ENCODE peak calls at places on chromosomes 1 and 21, in seven cellular contexts. One of them, this sample, is unnamed.

GRCh38 chr21:42012763-42013329 is 2.7 kb upstream of the ZBTB21 start:
- DNase-seq in H9: no peak
- DNase-seq in IMR-90: no peak
- DNase-seq in neuronal stem cell: no peak
- DNase-seq in H1: no peak
- DNase-seq in mesenchymal stem cell: no peak
- DNase-seq in trophoblast cell: peak; percentile 41
- DNase-seq in this sample: no peak

GRCh38 chr21:17512245-17513213 is at the start of gene CXADR:
- DNase-seq in neuronal stem cell: peak; percentile 92
- DNase-seq in mesenchymal stem cell: peak; percentile 33
- DNase-seq in trophoblast cell: peak; percentile 39
- DNase-seq in H9: peak; percentile 93
- DNase-seq in H1: peak; percentile 59
- DNase-seq in IMR-90: no peak
- DNase-seq in this sample: peak; percentile 96

GRCh38 chr1:198333744-198334143 is 176.9 kb downstream of the NEK7 start:
- DNase-seq in neuronal stem cell: no peak
- DNase-seq in H9: no peak
- DNase-seq in trophoblast cell: peak; percentile 23
- DNase-seq in H1: no peak
- DNase-seq in mesenchymal stem cell: no peak
- DNase-seq in IMR-90: peak; percentile 67
- DNase-seq in this sample: no peak

GRCh38 chr1:150006881-150007401 is 3.6 kb downstream of the OTUD7B start:
- DNase-seq in H9: no peak
- DNase-seq in IMR-90: peak; percentile 76
- DNase-seq in neuronal stem cell: no peak
- DNase-seq in mesenchymal stem cell: peak; percentile 38
- DNase-seq in trophoblast cell: peak; percentile 69
- DNase-seq in H1: no peak
- DNase-seq in this sample: no peak

GRCh38 chr1:174969977-174970376 is 29.8 kb upstream of the CACYBP start:
- DNase-seq in trophoblast cell: no peak
- DNase-seq in mesenchymal stem cell: no peak
- DNase-seq in neuronal stem cell: no peak
- DNase-seq in IMR-90: no peak
- DNase-seq in H9: no peak
- DNase-seq in H1: no peak
- DNase-seq in this sample: no peak

GRCh38 chr1:22709891-22710687 is 550 bp upstream of the EPHB2 start:
- DNase-seq in H1: no peak
- DNase-seq in neuronal stem cell: peak; percentile 73
- DNase-seq in IMR-90: peak; percentile 64
- DNase-seq in mesenchymal stem cell: peak; percentile 76
- DNase-seq in trophoblast cell: peak; percentile 84
- DNase-seq in H9: peak; percentile 55
- DNase-seq in this sample: peak; percentile 61

GRCh38 chr1:53654216-53655210 is 84.5 kb downstream of the GLIS1 start:
- DNase-seq in neuronal stem cell: no peak
- DNase-seq in IMR-90: peak; percentile 93
- DNase-seq in H1: no peak
- DNase-seq in H9: no peak
- DNase-seq in mesenchymal stem cell: peak; percentile 50
- DNase-seq in trophoblast cell: no peak
- DNase-seq in this sample: peak; percentile 29

GRCh38 chr21:14773777-14774345 is 227.7 kb upstream of the SAMSN1 start:
- DNase-seq in IMR-90: no peak
- DNase-seq in mesenchymal stem cell: peak; percentile 6
- DNase-seq in H1: peak; percentile 23
- DNase-seq in H9: peak; percentile 68
- DNase-seq in trophoblast cell: peak; percentile 71
- DNase-seq in neuronal stem cell: peak; percentile 23
- DNase-seq in this sample: peak; percentile 76

GRCh38 chr1:235908742-235909520 is 42.2 kb upstream of the LYST start:
- DNase-seq in H9: no peak
- DNase-seq in H1: no peak
- DNase-seq in IMR-90: peak; percentile 82
- DNase-seq in mesenchymal stem cell: peak; percentile 75
- DNase-seq in neuronal stem cell: no peak
- DNase-seq in trophoblast cell: peak; percentile 90
- DNase-seq in this sample: no peak

GRCh38 chr1:175314300-175314699 is 121.7 kb upstream of the KIAA0040 start:
- DNase-seq in neuronal stem cell: no peak
- DNase-seq in H1: no peak
- DNase-seq in IMR-90: no peak
- DNase-seq in H9: no peak
- DNase-seq in trophoblast cell: no peak
- DNase-seq in mesenchymal stem cell: no peak
- DNase-seq in this sample: no peak

GRCh38 chr1:61640531-61641125 is 84.3 kb downstream of the TM2D1 start:
- DNase-seq in H9: no peak
- DNase-seq in neuronal stem cell: no peak
- DNase-seq in IMR-90: no peak
- DNase-seq in H1: no peak
- DNase-seq in trophoblast cell: no peak
- DNase-seq in mesenchymal stem cell: no peak
- DNase-seq in this sample: no peak

GRCh38 chr1:81264976-81265375 is 535.8 kb upstream of the ADGRL2 start:
- DNase-seq in neuronal stem cell: no peak
- DNase-seq in H9: no peak
- DNase-seq in mesenchymal stem cell: no peak
- DNase-seq in H1: no peak
- DNase-seq in IMR-90: no peak
- DNase-seq in trophoblast cell: no peak
- DNase-seq in this sample: no peak

GRCh38 chr21:36910581-36911307 is 55.7 kb downstream of the HLCS start:
- DNase-seq in neuronal stem cell: no peak
- DNase-seq in H1: no peak
- DNase-seq in H9: no peak
- DNase-seq in trophoblast cell: peak; percentile 20
- DNase-seq in mesenchymal stem cell: peak; percentile 31
- DNase-seq in IMR-90: peak; percentile 81
- DNase-seq in this sample: no peak

GRCh38 chr21:36909423-36909822 is 57.0 kb downstream of the HLCS start:
- DNase-seq in trophoblast cell: no peak
- DNase-seq in neuronal stem cell: no peak
- DNase-seq in IMR-90: peak; percentile 38
- DNase-seq in H1: no peak
- DNase-seq in mesenchymal stem cell: peak; percentile 65
- DNase-seq in H9: no peak
- DNase-seq in this sample: no peak

GRCh38 chr21:36913247-36914169 is 53.0 kb downstream of the HLCS start:
- DNase-seq in H1: no peak
- DNase-seq in trophoblast cell: no peak
- DNase-seq in neuronal stem cell: no peak
- DNase-seq in H9: no peak
- DNase-seq in IMR-90: peak; percentile 25
- DNase-seq in mesenchymal stem cell: no peak
- DNase-seq in this sample: no peak

GRCh38 chr21:36908260-36908908 is 58.1 kb downstream of the HLCS start:
- DNase-seq in IMR-90: peak; percentile 36
- DNase-seq in trophoblast cell: peak; percentile 72
- DNase-seq in H1: no peak
- DNase-seq in neuronal stem cell: no peak
- DNase-seq in H9: no peak
- DNase-seq in mesenchymal stem cell: peak; percentile 34
- DNase-seq in this sample: no peak

GRCh38 chr21:36909901-36910561 is 56.4 kb downstream of the HLCS start:
- DNase-seq in H1: no peak
- DNase-seq in trophoblast cell: peak; percentile 98
- DNase-seq in H9: no peak
- DNase-seq in mesenchymal stem cell: peak; percentile 99
- DNase-seq in IMR-90: peak; percentile 99
- DNase-seq in neuronal stem cell: no peak
- DNase-seq in this sample: no peak
- H3K9ac ChIP-seq in H1: no peak overlapping the region
- H3K9ac ChIP-seq in trophoblast cell: no peak overlapping the region
- H3K9ac ChIP-seq in H9: no peak overlapping the region
- H3K9ac ChIP-seq in mesenchymal stem cell: peak overlapping the region; percentile 68
- H3K9ac ChIP-seq in IMR-90: no peak overlapping the region
- H3K9ac ChIP-seq in neuronal stem cell: no peak overlapping the region
- H3K9ac ChIP-seq in this sample: no peak overlapping the region

GRCh38 chr1:207670997-207671396 is 26.1 kb downstream of the CR1L start:
- DNase-seq in mesenchymal stem cell: no peak
- DNase-seq in H1: no peak
- DNase-seq in H9: no peak
- DNase-seq in neuronal stem cell: no peak
- DNase-seq in trophoblast cell: peak; percentile 78
- DNase-seq in IMR-90: no peak
- DNase-seq in this sample: no peak

GRCh38 chr1:207673399-207673798 is 28.5 kb downstream of the CR1L start:
- DNase-seq in H1: no peak
- DNase-seq in neuronal stem cell: no peak
- DNase-seq in H9: no peak
- DNase-seq in IMR-90: no peak
- DNase-seq in mesenchymal stem cell: no peak
- DNase-seq in trophoblast cell: no peak
- DNase-seq in this sample: no peak

GRCh38 chr1:207670192-207670591 is 25.3 kb downstream of the CR1L start:
- DNase-seq in H1: no peak
- DNase-seq in IMR-90: no peak
- DNase-seq in mesenchymal stem cell: no peak
- DNase-seq in neuronal stem cell: no peak
- DNase-seq in trophoblast cell: no peak
- DNase-seq in H9: no peak
- DNase-seq in this sample: no peak

GRCh38 chr1:207669469-207670111 is 24.7 kb downstream of the CR1L start:
- DNase-seq in mesenchymal stem cell: no peak
- DNase-seq in H1: no peak
- DNase-seq in IMR-90: no peak
- DNase-seq in trophoblast cell: no peak
- DNase-seq in neuronal stem cell: no peak
- DNase-seq in H9: no peak
- DNase-seq in this sample: no peak

DNA sequence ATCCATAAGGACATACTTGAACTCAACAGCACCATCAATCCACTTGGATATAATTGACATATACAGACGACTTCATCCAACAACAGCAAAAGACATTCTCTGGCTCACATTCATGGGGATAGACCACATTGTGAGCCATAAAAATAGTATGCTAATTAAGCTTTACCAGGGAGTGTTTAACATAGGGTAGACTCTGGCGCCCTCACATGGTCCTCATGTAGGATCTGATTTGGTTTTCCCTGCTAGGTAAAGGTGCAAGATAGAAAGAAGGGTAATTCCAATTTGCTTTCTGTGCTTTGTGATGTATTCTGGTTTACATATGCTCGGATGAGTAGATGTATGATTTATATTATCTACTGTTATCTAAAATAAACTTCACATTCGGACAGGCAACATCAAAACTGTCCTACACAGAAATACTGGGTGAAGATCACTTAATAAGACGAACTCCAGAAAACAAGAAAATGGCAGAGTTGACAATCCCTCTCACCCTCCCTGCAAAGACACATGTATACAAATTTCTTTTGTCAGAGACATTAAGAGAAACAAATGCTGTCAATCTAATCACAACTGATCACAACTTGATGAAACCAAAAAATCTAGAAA is 27.7 kb downstream of the CR1L start:
- DNase-seq in H9: peak; percentile 52
- DNase-seq in trophoblast cell: peak; percentile 77
- DNase-seq in H1: peak; percentile 10
- DNase-seq in mesenchymal stem cell: peak; percentile 21
- DNase-seq in IMR-90: peak; percentile 21
- DNase-seq in neuronal stem cell: peak; percentile 32
- DNase-seq in this sample: peak; percentile 85
- H2AK5ac ChIP-seq in H9: no peak overlapping the region
- H2AK5ac ChIP-seq in trophoblast cell: no peak overlapping the region
- H2AK5ac ChIP-seq in H1: no peak overlapping the region
- H2AK5ac ChIP-seq in mesenchymal stem cell: no peak overlapping the region
- H2AK5ac ChIP-seq in IMR-90: no peak overlapping the region
- H2AK5ac ChIP-seq in neuronal stem cell: no peak overlapping the region
- H2AK5ac ChIP-seq in this sample: no peak overlapping the region

GRCh38 chr1:177798614-177799013 is 171.2 kb downstream of the SEC16B start:
- DNase-seq in IMR-90: no peak
- DNase-seq in H1: no peak
- DNase-seq in H9: no peak
- DNase-seq in mesenchymal stem cell: no peak
- DNase-seq in trophoblast cell: no peak
- DNase-seq in neuronal stem cell: no peak
- DNase-seq in this sample: no peak

GRCh38 chr1:177796561-177796960 is 173.3 kb downstream of the SEC16B start:
- DNase-seq in H1: no peak
- DNase-seq in neuronal stem cell: no peak
- DNase-seq in trophoblast cell: no peak
- DNase-seq in H9: no peak
- DNase-seq in mesenchymal stem cell: no peak
- DNase-seq in IMR-90: no peak
- DNase-seq in this sample: no peak

GRCh38 chr1:177802304-177802703 is 167.6 kb downstream of the SEC16B start:
- DNase-seq in H1: no peak
- DNase-seq in trophoblast cell: peak; percentile 48
- DNase-seq in IMR-90: no peak
- DNase-seq in H9: no peak
- DNase-seq in neuronal stem cell: no peak
- DNase-seq in mesenchymal stem cell: no peak
- DNase-seq in this sample: no peak

GRCh38 chr1:177799746-177800145 is 170.1 kb downstream of the SEC16B start:
- DNase-seq in IMR-90: no peak
- DNase-seq in H1: no peak
- DNase-seq in mesenchymal stem cell: no peak
- DNase-seq in trophoblast cell: no peak
- DNase-seq in H9: no peak
- DNase-seq in neuronal stem cell: no peak
- DNase-seq in this sample: no peak

GRCh38 chr1:177800386-177801058 is 169.3 kb downstream of the SEC16B start:
- DNase-seq in neuronal stem cell: no peak
- DNase-seq in H1: no peak
- DNase-seq in mesenchymal stem cell: no peak
- DNase-seq in IMR-90: peak; percentile 35
- DNase-seq in H9: no peak
- DNase-seq in trophoblast cell: no peak
- DNase-seq in this sample: no peak
- H3K9ac ChIP-seq in neuronal stem cell: no peak overlapping the region
- H3K9ac ChIP-seq in H1: no peak overlapping the region
- H3K9ac ChIP-seq in mesenchymal stem cell: no peak overlapping the region
- H3K9ac ChIP-seq in IMR-90: no peak overlapping the region
- H3K9ac ChIP-seq in H9: no peak overlapping the region
- H3K9ac ChIP-seq in trophoblast cell: peak overlapping the region; percentile 20
- H3K9ac ChIP-seq in this sample: no peak overlapping the region

GRCh38 chr1:18466676-18467075 is 14.1 kb upstream of the KLHDC7A start:
- DNase-seq in H9: no peak
- DNase-seq in mesenchymal stem cell: no peak
- DNase-seq in IMR-90: no peak
- DNase-seq in neuronal stem cell: no peak
- DNase-seq in trophoblast cell: no peak
- DNase-seq in H1: no peak
- DNase-seq in this sample: no peak

GRCh38 chr1:18470650-18471355 is 9.9 kb upstream of the KLHDC7A start:
- DNase-seq in trophoblast cell: no peak
- DNase-seq in neuronal stem cell: no peak
- DNase-seq in mesenchymal stem cell: no peak
- DNase-seq in H1: no peak
- DNase-seq in H9: no peak
- DNase-seq in IMR-90: no peak
- DNase-seq in this sample: no peak

GRCh38 chr1:18473195-18473815 is 7.4 kb upstream of the KLHDC7A start:
- DNase-seq in trophoblast cell: peak; percentile 82
- DNase-seq in mesenchymal stem cell: no peak
- DNase-seq in IMR-90: no peak
- DNase-seq in H9: no peak
- DNase-seq in neuronal stem cell: no peak
- DNase-seq in H1: no peak
- DNase-seq in this sample: no peak

GRCh38 chr1:18468570-18468969 is 12.2 kb upstream of the KLHDC7A start:
- DNase-seq in mesenchymal stem cell: no peak
- DNase-seq in H9: no peak
- DNase-seq in neuronal stem cell: no peak
- DNase-seq in H1: no peak
- DNase-seq in IMR-90: no peak
- DNase-seq in trophoblast cell: no peak
- DNase-seq in this sample: peak; percentile 36

GRCh38 chr1:18469514-18469913 is 11.2 kb upstream of the KLHDC7A start:
- DNase-seq in H9: no peak
- DNase-seq in IMR-90: no peak
- DNase-seq in trophoblast cell: no peak
- DNase-seq in H1: no peak
- DNase-seq in mesenchymal stem cell: no peak
- DNase-seq in neuronal stem cell: no peak
- DNase-seq in this sample: no peak
- H2AK5ac ChIP-seq in H9: no peak overlapping the region
- H2AK5ac ChIP-seq in IMR-90: no peak overlapping the region
- H2AK5ac ChIP-seq in trophoblast cell: no peak overlapping the region
- H2AK5ac ChIP-seq in H1: no peak overlapping the region
- H2AK5ac ChIP-seq in mesenchymal stem cell: no peak overlapping the region
- H2AK5ac ChIP-seq in neuronal stem cell: peak overlapping the region; percentile 40
- H2AK5ac ChIP-seq in this sample: no peak overlapping the region